ENCODE peak calls at places on chromosomes 12 and 14, in ten cellular contexts. Y is psoas muscle, M is body of pancreas, J is IMR-90, Q is astrocyte, G is cardiac muscle cell, X is upper lobe of left lung, E is GM12878, Z is mucosa of descending colon, T is sigmoid colon. U is an unnamed sample.
A peak's percentile ranks its signal among the peaks of the same experiment; 100 is the strongest.

GRCh38 chr12:120726961-120727360 is 1.3 kb downstream of the ACADS start:
- DNase-seq in Q (no peak), T (peak; percentile 52), M (no peak), Z (no peak), J (no peak), G (no peak), E (no peak), X (no peak), Y (peak; percentile 31), U (no peak)

GRCh38 chr12:107684029-107684790 is 1.4 kb upstream of the PWP1 start:
- DNase-seq in M (no peak), G (no peak), Y (no peak), Z (no peak), X (no peak), T (no peak), Q (peak; percentile 47), E (no peak), J (peak; percentile 60), U (no peak)

GRCh38 chr14:73746540-73747385 is 32.6 kb upstream of the PNMA1 start:
- DNase-seq in G (no peak), X (no peak), Q (no peak), Y (no peak), J (no peak), M (no peak), T (peak; percentile 72), Z (no peak), E (no peak), U (no peak)

GRCh38 chr14:22570132-22570949 is 18.7 kb downstream of the DAD1 start:
- DNase-seq in J (peak; percentile 82), Y (no peak), G (peak; percentile 86), X (no peak), T (peak; percentile 84), M (peak; percentile 79), Z (peak; percentile 92), E (peak; percentile 99), Q (peak; percentile 52), U (peak; percentile 88)

GRCh38 chr14:26621807-26622560 is 24.2 kb upstream of the NOVA1 start:
- DNase-seq in E (no peak), G (no peak), J (no peak), Y (no peak), T (no peak), Q (peak; percentile 41), M (no peak), X (no peak), Z (no peak), U (no peak)

GRCh38 chr12:121799175-121799841 is 4.5 kb upstream of the SETD1B start:
- DNase-seq in Y (peak; percentile 92), Z (peak; percentile 84), M (peak; percentile 70), T (peak; percentile 93), X (peak; percentile 87), E (no peak), J (peak; percentile 85), G (peak; percentile 84), Q (peak; percentile 86), U (peak; percentile 80)

GRCh38 chr12:112904571-112904970 is 2.2 kb upstream of the OAS1 start:
- DNase-seq in Z (peak; percentile 46), T (no peak), J (no peak), Q (peak; percentile 49), E (no peak), G (no peak), M (no peak), X (no peak), Y (no peak), U (no peak)

GRCh38 chr12:65823481-65824313 is 586 bp upstream of the HMGA2 start:
- DNase-seq in E (no peak), T (peak; percentile 58), Z (peak; percentile 76), X (peak; percentile 89), G (peak; percentile 86), M (peak; percentile 57), J (peak; percentile 58), Q (peak; percentile 45), Y (no peak), U (peak; percentile 29)

GRCh38 chr12:108611884-108612415 is 14.1 kb upstream of the TMEM119 start:
- DNase-seq in X (no peak), Z (peak; percentile 43), T (no peak), J (peak; percentile 89), G (no peak), Q (peak; percentile 96), M (no peak), E (no peak), Y (no peak), U (peak; percentile 74)

GRCh38 chr14:104280902-104281767 is 142.7 kb downstream of the KIF26A start:
- DNase-seq in X (peak; percentile 59), M (peak; percentile 8), Q (no peak), E (no peak), T (no peak), Z (no peak), Y (peak; percentile 39), G (no peak), J (no peak), U (peak; percentile 5)

GRCh38 chr14:43795600-43796228 is 711.4 kb downstream of the FSCB start:
- DNase-seq in Y (no peak), E (no peak), X (no peak), T (no peak), Q (no peak), Z (peak; percentile 7), G (peak; percentile 9), J (peak; percentile 0), M (no peak), U (no peak)

DNA sequence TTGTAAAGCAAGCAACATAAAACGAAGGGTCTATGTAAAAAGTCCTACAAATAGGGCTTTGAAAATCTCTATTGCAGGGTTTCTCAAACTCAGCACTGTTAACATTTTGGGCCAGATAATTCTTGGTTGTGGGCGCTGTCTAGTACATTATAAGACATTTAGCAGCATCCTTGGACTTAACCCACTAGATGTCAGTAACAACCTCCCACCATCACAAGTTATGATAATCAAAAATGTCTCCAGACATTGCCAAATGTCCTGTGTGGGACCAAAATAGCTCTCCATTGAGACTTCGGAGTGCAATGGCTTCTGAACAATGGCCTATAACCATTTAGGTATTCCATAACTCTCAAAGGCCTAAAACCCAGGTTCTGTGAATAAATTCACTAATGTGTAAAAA is 22.9 kb upstream of the DHRS7 start:
- DNase-seq in Z (no peak), G (no peak), T (no peak), M (no peak), Q (no peak), E (no peak), J (no peak), X (no peak), Y (no peak), U (no peak)
- TF ChIP-seq CTCF in Z (no peak), G (peak; percentile 9), T (no peak), M (no peak), Q (no peak), E (peak; percentile 36), J (no peak), X (no peak), Y (no peak), U (no peak)

DNA sequence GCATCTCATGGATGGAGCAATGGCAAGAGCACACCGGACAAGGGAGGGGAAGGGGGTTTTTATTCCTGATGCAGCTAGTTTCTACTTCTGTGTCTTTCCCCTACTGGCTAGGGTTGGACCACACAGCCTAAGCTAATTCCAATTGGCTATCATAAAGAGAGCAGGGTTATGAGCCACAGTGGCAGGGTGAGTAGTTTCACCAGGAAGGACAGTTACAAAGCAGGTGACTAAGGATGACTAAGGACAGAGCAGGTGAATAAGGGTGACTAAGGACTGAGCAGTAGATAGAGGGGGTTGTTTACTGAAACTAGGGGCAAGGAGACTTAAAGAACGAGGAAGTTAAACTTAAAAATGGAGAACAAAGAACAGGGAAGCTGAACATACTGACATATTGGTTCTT is 321.4 kb upstream of the SEL1L start:
- DNase-seq in Z (no peak), Y (no peak), X (no peak), Q (no peak), J (no peak), E (no peak), M (no peak), G (no peak), T (no peak), U (no peak)
- H3K9me3 ChIP-seq in Z (peaks cover 80% of the 10 kb centered on the region), Y (peaks cover 6% of the 10 kb centered on the region), X (no peaks in the 10 kb centered on the region), Q (peaks cover 3% of the 10 kb centered on the region), J (peaks cover 14% of the 10 kb centered on the region), E (no peaks in the 10 kb centered on the region), M (no peaks in the 10 kb centered on the region), G (no peaks in the 10 kb centered on the region), T (peaks cover 3% of the 10 kb centered on the region), U (no peaks in the 10 kb centered on the region)

DNA sequence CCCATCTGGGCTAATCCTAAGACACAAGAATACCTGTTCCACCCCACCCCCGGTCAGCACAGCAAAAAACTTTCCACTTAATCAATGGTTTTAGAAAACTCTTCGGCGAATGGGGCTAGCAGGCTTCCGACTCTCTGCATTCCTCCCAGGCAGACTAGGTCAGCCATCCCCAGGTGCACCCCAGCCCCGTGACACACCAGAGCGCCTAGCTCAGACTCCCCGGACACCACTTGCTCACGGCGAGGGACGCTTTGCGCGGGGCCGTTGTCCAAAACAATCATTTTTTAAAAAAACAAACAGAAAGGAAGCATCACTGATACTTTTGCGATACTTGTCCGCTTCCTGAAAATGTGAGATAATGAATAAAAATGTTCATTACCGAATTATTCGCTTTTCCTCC is 73.3 kb downstream of the BCL11B start:
- DNase-seq in Q (no peak), G (no peak), M (no peak), X (no peak), Y (no peak), T (no peak), E (no peak), Z (no peak), J (no peak), U (no peak)
- H3K4me1 ChIP-seq in Q (no peaks in the 10 kb centered on the region), G (peaks cover 6% of the 10 kb centered on the region), M (peaks cover 5% of the 10 kb centered on the region), X (no peaks in the 10 kb centered on the region), Y (peaks cover 8% of the 10 kb centered on the region), T (no peaks in the 10 kb centered on the region), E (no peaks in the 10 kb centered on the region), Z (no peaks in the 10 kb centered on the region), J (no peaks in the 10 kb centered on the region), U (no peaks in the 10 kb centered on the region)

GRCh38 chr14:77151918-77152588 is 10.5 kb upstream of the ZDHHC22 start:
- DNase-seq in Y (no peak), E (no peak), T (no peak), X (no peak), M (no peak), Z (no peak), G (no peak), J (peak; percentile 28), Q (peak; percentile 6), U (no peak)
- TF ChIP-seq CTCF in Y (peak; percentile 21), E (no peak), T (no peak), X (no peak), M (peak; percentile 24), Z (no peak), G (no peak), J (peak; percentile 39), Q (peak; percentile 13), U (peak; percentile 34)

DNA sequence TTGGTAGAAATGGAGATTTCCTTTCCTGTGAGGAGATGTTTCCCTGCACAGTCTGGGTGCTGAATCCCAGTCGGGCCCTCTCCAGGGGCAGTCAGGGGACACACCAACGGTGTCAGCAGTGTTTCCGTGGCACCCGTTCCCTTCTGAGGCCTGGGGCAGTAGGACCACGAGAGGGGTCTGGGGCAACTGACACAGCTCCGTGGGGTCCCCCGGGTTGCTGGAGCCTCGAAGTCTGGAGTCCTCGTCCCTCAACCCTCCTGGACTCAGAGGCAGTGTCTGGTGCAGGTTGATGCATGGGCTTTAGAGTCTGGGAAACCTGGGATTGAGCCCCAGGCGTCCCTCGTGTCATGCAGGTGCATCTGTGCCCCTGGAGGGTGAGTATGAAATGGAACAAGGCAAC is 327.3 kb downstream of the ADGRD1 start:
- DNase-seq in Q (no peak), Y (no peak), T (peak; percentile 42), M (peak; percentile 8), E (no peak), Z (no peak), G (no peak), J (no peak), X (peak; percentile 25), U (peak; percentile 31)
- H3K9me3 ChIP-seq in Q (no peaks in the 10 kb centered on the region), Y (no peaks in the 10 kb centered on the region), T (no peaks in the 10 kb centered on the region), M (no peaks in the 10 kb centered on the region), E (no peaks in the 10 kb centered on the region), Z (no peaks in the 10 kb centered on the region), G (no peaks in the 10 kb centered on the region), J (peaks cover 34% of the 10 kb centered on the region), X (no peaks in the 10 kb centered on the region), U (no peaks in the 10 kb centered on the region)

U was measured in adrenal gland.